ENCODE peak calls at places on chromosomes 7 and 10, in five cellular contexts. K is A549, O is choroid plexus epithelial cell, Q is breast epithelium, C is cardiac muscle cell. V is an unnamed sample.

GRCh38 chr10:84593546-84593945 is 265.2 kb downstream of the CCSER2 start:
- DNase-seq in K (no peak), O (no peak), Q (no peak), C (no peak), V (no peak)

GRCh38 chr10:23826399-23826798 is 382.5 kb upstream of the KIAA1217 start:
- DNase-seq in K (peak), O (peak), Q (no peak), C (peak), V (no peak)

GRCh38 chr10:103327906-103328305 is 23.0 kb downstream of the PCGF6 start:
- DNase-seq in K (no peak), O (no peak), Q (no peak), C (no peak), V (no peak)

GRCh38 chr10:91864744-91865143 is 44.5 kb downstream of the FGFBP3 start:
- DNase-seq in K (no peak), O (no peak), Q (no peak), C (no peak), V (peak)

GRCh38 chr7:132789281-132789680 is 213.0 kb upstream of the PLXNA4 start:
- DNase-seq in K (no peak), O (no peak), Q (no peak), C (no peak), V (peak)

GRCh38 chr10:70476249-70477035 is 2.1 kb upstream of the PALD1 start:
- DNase-seq in K (no peak), O (no peak), Q (no peak), C (no peak), V (no peak)

GRCh38 chr7:80596933-80597517 is 41.4 kb upstream of the CD36 start:
- DNase-seq in K (no peak), O (peak), Q (no peak), C (no peak), V (peak)

GRCh38 chr10:47334627-47335026 is 12.4 kb downstream of the GDF2 start:
- DNase-seq in K (no peak), O (no peak), Q (no peak), C (no peak), V (no peak)

GRCh38 chr7:30780909-30781308 is 9.7 kb downstream of the MINDY4 start:
- DNase-seq in K (no peak), O (no peak), Q (no peak), C (no peak), V (no peak)

GRCh38 chr10:128421731-128422130 is 295.5 kb upstream of the MKI67 start:
- DNase-seq in K (no peak), O (no peak), Q (no peak), C (no peak), V (no peak)

GRCh38 chr10:128420623-128421022 is 294.4 kb upstream of the MKI67 start:
- DNase-seq in K (no peak), O (no peak), Q (no peak), C (no peak), V (no peak)

GRCh38 chr10:128417776-128418175 is 291.6 kb upstream of the MKI67 start:
- DNase-seq in K (no peak), O (no peak), Q (no peak), C (peak), V (no peak)

GRCh38 chr10:128418819-128419218 is 292.6 kb upstream of the MKI67 start:
- DNase-seq in K (no peak), O (no peak), Q (peak), C (peak), V (no peak)

GRCh38 chr10:128419466-128420019 is 293.3 kb upstream of the MKI67 start:
- DNase-seq in K (no peak), O (no peak), Q (no peak), C (no peak), V (no peak)
- TF ChIP-seq CTCF in K (no peak), O (no peak), Q (no peak), C (no peak), V (no peak)

GRCh38 chr7:36286688-36287087 is 103.0 kb upstream of the ANLN start:
- DNase-seq in K (no peak), O (no peak), Q (no peak), C (no peak), V (no peak)
- H3K4me3 ChIP-seq in K (no peak), O (no peak), Q (no peak), C (no peak), V (no peak)

DNA sequence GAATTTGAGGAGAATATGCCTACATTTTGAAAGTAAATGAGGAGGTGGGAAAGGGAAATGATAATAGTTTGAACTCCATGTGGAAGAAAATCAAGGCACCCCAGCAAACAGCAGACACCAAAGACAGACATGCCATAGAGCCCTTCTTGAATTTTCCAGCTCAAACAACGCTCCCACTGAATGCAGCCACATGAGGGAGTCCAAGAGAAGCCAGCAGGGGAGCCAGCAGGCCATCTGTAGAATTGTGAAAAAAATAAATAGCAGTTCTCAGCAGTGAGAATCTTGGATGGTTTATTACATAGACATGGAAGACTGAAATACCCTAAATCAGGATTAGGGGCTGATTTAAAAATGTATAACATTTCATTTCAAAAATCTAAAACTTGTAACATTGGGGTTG is 1567.3 kb upstream of the LRRTM3 start:
- DNase-seq in K (peak), O (peak), Q (no peak), C (peak), V (no peak)
- TF ChIP-seq CTCF in K (peak), O (peak), Q (peak), C (peak), V (no peak)

GRCh38 chr10:61899663-61899996 is 1.9 kb upstream of the ARID5B start:
- DNase-seq in K (no peak), O (no peak), Q (no peak), C (no peak), V (no peak)
- H3K4me3 ChIP-seq in K (peak), O (peak), Q (peak), C (peak), V (peak)

GRCh38 chr10:99551616-99552015 is 18.9 kb downstream of the NKX2-3 start:
- DNase-seq in K (no peak), O (no peak), Q (no peak), C (no peak), V (no peak)

GRCh38 chr10:99551158-99551557 is 18.4 kb downstream of the NKX2-3 start:
- DNase-seq in K (no peak), O (peak), Q (no peak), C (peak), V (peak)

GRCh38 chr10:99544322-99544721 is 11.6 kb downstream of the NKX2-3 start:
- DNase-seq in K (no peak), O (no peak), Q (no peak), C (no peak), V (no peak)

DNA sequence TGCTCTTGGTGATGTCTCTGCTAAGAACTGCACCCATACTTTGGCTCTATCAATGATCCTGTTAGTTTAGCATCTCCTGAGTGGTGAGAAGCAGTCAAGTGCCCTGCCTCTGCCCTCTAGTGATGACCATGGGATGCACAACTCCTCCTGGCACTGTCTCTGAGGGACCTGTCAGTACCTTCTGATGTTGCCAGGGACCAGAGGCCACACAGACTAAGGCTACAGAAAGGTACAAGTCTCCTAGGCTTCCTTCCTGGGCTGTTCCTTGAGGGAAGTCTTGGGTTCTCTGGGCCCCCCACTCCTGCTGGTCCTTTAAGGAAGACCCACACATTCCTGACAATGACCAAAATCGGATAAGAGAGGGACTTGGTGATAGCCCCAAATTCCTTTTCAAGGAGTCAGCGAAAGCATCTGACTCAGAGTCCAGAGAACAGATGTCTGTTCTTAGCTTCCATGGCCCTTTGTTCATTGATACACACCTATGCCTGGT is 15.3 kb downstream of the NKX2-3 start:
- DNase-seq in K (peak), O (peak), Q (no peak), C (no peak), V (peak)
- TF ChIP-seq CTCF in K (peak), O (peak), Q (no peak), C (peak), V (peak)

V was measured in fibroblast of mammary gland.